ENCODE peak calls at places on chromosomes 13 and 19, in four cellular contexts. B is anterior cingulate cortex; Z is stimulated activated CD4-positive, alpha-beta T cell treated with anti-CD3 and anti-CD28 coated beads, Interleukin-1b, Interleukin-23, amount 100 ng/mL, for 1 hour; L is stimulated activated effector memory CD8-positive, alpha-beta T cell treated with anti-CD3 and anti-CD28 coated beads, Interleukin-12 subunit alpha, Interleukin-12 subunit beta, amount 100 ng/mL, for 72 hours. G is an unnamed sample.

GRCh38 chr19:46886546-46887239 is 25.9 kb downstream of the ARHGAP35 start:
- DNase-seq in B (no peak), Z (no peak), L (no peak), G (no peak)

GRCh38 chr13:97074618-97075017 is 80.3 kb upstream of the OXGR1 start:
- DNase-seq in Z (no peak), L (no peak), B (no peak), G (no peak)

GRCh38 chr19:55232284-55232597 is 3.7 kb upstream of the TMEM86B start:
- DNase-seq in B (no peak), Z (no peak), L (no peak), G (no peak)

GRCh38 chr19:34298891-34299510 is 44.6 kb downstream of the GARRE1 start:
- DNase-seq in L (no peak), B (no peak), Z (no peak), G (no peak)

GRCh38 chr19:20661150-20661819 is at the start of gene ZNF626:
- DNase-seq in L (peak), B (peak), Z (peak), G (peak)

GRCh38 chr19:42280761-42281174 is 11.7 kb downstream of the CIC start:
- DNase-seq in B (peak), Z (no peak), L (no peak), G (no peak)

GRCh38 chr19:41799444-41800000 is 3.1 kb downstream of the CEACAM3 start:
- DNase-seq in L (no peak), B (no peak), Z (no peak), G (no peak)

GRCh38 chr19:44681992-44682790 is 10.9 kb downstream of the CEACAM19 start:
- DNase-seq in B (no peak), L (no peak), Z (no peak), G (no peak)

GRCh38 chr13:67076378-67076777 is 153.8 kb downstream of the PCDH9 start:
- DNase-seq in Z (no peak), B (peak), L (no peak), G (no peak)

GRCh38 chr19:54024660-54025059 is 33.2 kb downstream of the CACNG6 start:
- DNase-seq in L (no peak), Z (no peak), B (no peak), G (no peak)

GRCh38 chr13:23558675-23559536 is 11.3 kb upstream of the TNFRSF19 start:
- DNase-seq in B (no peak), Z (no peak), L (no peak), G (no peak)

GRCh38 chr19:41427647-41428480 is 690 bp upstream of the B3GNT8 start:
- DNase-seq in L (no peak), B (no peak), Z (no peak), G (peak)

GRCh38 chr19:4324228-4324627 is 14.4 kb downstream of the STAP2 start:
- DNase-seq in L (no peak), B (no peak), Z (no peak), G (no peak)

GRCh38 chr13:51034906-51035305 is 76.2 kb downstream of the C13orf42 start:
- DNase-seq in L (no peak), Z (no peak), B (no peak), G (no peak)

GRCh38 chr13:74129500-74130144 is 4.6 kb downstream of the KLF12 start:
- DNase-seq in Z (no peak), L (no peak), B (no peak), G (no peak)

GRCh38 chr19:5691205-5691929 is 1.3 kb downstream of the RPL36 start:
- DNase-seq in L (no peak), Z (no peak), B (peak), G (no peak)

GRCh38 chr13:30038884-30039283 is 188.5 kb upstream of the UBL3 start:
- DNase-seq in B (no peak), Z (no peak), L (no peak), G (no peak)

GRCh38 chr19:2575734-2576481 is 100.0 kb downstream of the GADD45B start:
- DNase-seq in B (no peak), Z (no peak), L (no peak), G (no peak)

G was measured in endothelial cell.